ENCODE peak calls at places on chromosomes 6 and 20, in nine cellular contexts. One of them, this sample, is unnamed.

GRCh38 chr20:36181934-36182603 is 27.5 kb downstream of the EPB41L1 start:
- DNase-seq in SHP77 treated with DMSO at 0.1 percent for 48 hours: no peak
- DNase-seq in NCI-H2029: no peak
- DNase-seq in progenitor cell of endocrine pancreas: no peak
- DNase-seq in NCI-H460: no peak
- DNase-seq in ovary: no peak
- DNase-seq in mammary epithelial cell: no peak
- DNase-seq in T-cell: no peak
- DNase-seq in caudate nucleus: no peak
- DNase-seq in this sample: no peak

GRCh38 chr6:30491963-30492616 is 2.8 kb downstream of the HLA-E start:
- DNase-seq in SHP77 treated with DMSO at 0.1 percent for 48 hours: no peak
- DNase-seq in NCI-H2029: no peak
- DNase-seq in progenitor cell of endocrine pancreas: no peak
- DNase-seq in NCI-H460: no peak
- DNase-seq in ovary: no peak
- DNase-seq in mammary epithelial cell: no peak
- DNase-seq in T-cell: peak; percentile 10
- DNase-seq in caudate nucleus: no peak
- DNase-seq in this sample: no peak

GRCh38 chr6:75611702-75612375 is 10.2 kb downstream of the SENP6 start:
- DNase-seq in SHP77 treated with DMSO at 0.1 percent for 48 hours: no peak
- DNase-seq in NCI-H2029: no peak
- DNase-seq in progenitor cell of endocrine pancreas: no peak
- DNase-seq in NCI-H460: no peak
- DNase-seq in ovary: no peak
- DNase-seq in mammary epithelial cell: peak; percentile 4
- DNase-seq in T-cell: peak; percentile 14
- DNase-seq in caudate nucleus: no peak
- DNase-seq in this sample: no peak

GRCh38 chr6:11593096-11593495 is 55.5 kb downstream of the TMEM170B start:
- DNase-seq in SHP77 treated with DMSO at 0.1 percent for 48 hours: no peak
- DNase-seq in NCI-H2029: no peak
- DNase-seq in progenitor cell of endocrine pancreas: no peak
- DNase-seq in NCI-H460: no peak
- DNase-seq in ovary: no peak
- DNase-seq in mammary epithelial cell: no peak
- DNase-seq in T-cell: no peak
- DNase-seq in caudate nucleus: no peak
- DNase-seq in this sample: no peak

GRCh38 chr6:166903027-166903426 is 53.3 kb downstream of the RNASET2 start:
- DNase-seq in SHP77 treated with DMSO at 0.1 percent for 48 hours: no peak
- DNase-seq in NCI-H2029: no peak
- DNase-seq in progenitor cell of endocrine pancreas: no peak
- DNase-seq in NCI-H460: no peak
- DNase-seq in ovary: no peak
- DNase-seq in mammary epithelial cell: no peak
- DNase-seq in T-cell: no peak
- DNase-seq in caudate nucleus: no peak
- DNase-seq in this sample: no peak

GRCh38 chr6:112956696-112957525 is 609.8 kb downstream of the RFPL4B start:
- DNase-seq in SHP77 treated with DMSO at 0.1 percent for 48 hours: no peak
- DNase-seq in NCI-H2029: no peak
- DNase-seq in progenitor cell of endocrine pancreas: no peak
- DNase-seq in NCI-H460: no peak
- DNase-seq in ovary: peak; percentile 13
- DNase-seq in mammary epithelial cell: peak; percentile 39
- DNase-seq in T-cell: no peak
- DNase-seq in caudate nucleus: no peak
- DNase-seq in this sample: no peak

GRCh38 chr20:50731930-50732690 is 730 bp downstream of the PARD6B start:
- DNase-seq in SHP77 treated with DMSO at 0.1 percent for 48 hours: no peak
- DNase-seq in NCI-H2029: no peak
- DNase-seq in progenitor cell of endocrine pancreas: no peak
- DNase-seq in NCI-H460: no peak
- DNase-seq in ovary: no peak
- DNase-seq in mammary epithelial cell: peak; percentile 39
- DNase-seq in T-cell: no peak
- DNase-seq in caudate nucleus: no peak
- DNase-seq in this sample: peak; percentile 13

GRCh38 chr6:73460044-73460443 is 1.5 kb upstream of the MTO1 start:
- DNase-seq in SHP77 treated with DMSO at 0.1 percent for 48 hours: no peak
- DNase-seq in NCI-H2029: no peak
- DNase-seq in progenitor cell of endocrine pancreas: no peak
- DNase-seq in NCI-H460: no peak
- DNase-seq in ovary: no peak
- DNase-seq in mammary epithelial cell: no peak
- DNase-seq in T-cell: no peak
- DNase-seq in caudate nucleus: peak; percentile 3
- DNase-seq in this sample: no peak

GRCh38 chr20:58054744-58055373 is 173.6 kb downstream of the ANKRD60 start:
- DNase-seq in SHP77 treated with DMSO at 0.1 percent for 48 hours: no peak
- DNase-seq in NCI-H2029: no peak
- DNase-seq in progenitor cell of endocrine pancreas: no peak
- DNase-seq in NCI-H460: no peak
- DNase-seq in ovary: peak; percentile 88
- DNase-seq in mammary epithelial cell: no peak
- DNase-seq in T-cell: no peak
- DNase-seq in caudate nucleus: no peak
- DNase-seq in this sample: no peak

GRCh38 chr20:361562-361961 is 14.7 kb downstream of the NRSN2 start:
- DNase-seq in SHP77 treated with DMSO at 0.1 percent for 48 hours: no peak
- DNase-seq in NCI-H2029: no peak
- DNase-seq in progenitor cell of endocrine pancreas: no peak
- DNase-seq in NCI-H460: no peak
- DNase-seq in ovary: no peak
- DNase-seq in mammary epithelial cell: no peak
- DNase-seq in T-cell: no peak
- DNase-seq in caudate nucleus: no peak
- DNase-seq in this sample: peak; percentile 46

GRCh38 chr6:24691550-24691949 is 24.7 kb downstream of the ACOT13 start:
- DNase-seq in SHP77 treated with DMSO at 0.1 percent for 48 hours: no peak
- DNase-seq in NCI-H2029: no peak
- DNase-seq in progenitor cell of endocrine pancreas: no peak
- DNase-seq in NCI-H460: no peak
- DNase-seq in ovary: no peak
- DNase-seq in mammary epithelial cell: no peak
- DNase-seq in T-cell: no peak
- DNase-seq in caudate nucleus: no peak
- DNase-seq in this sample: no peak

GRCh38 chr6:5590187-5590586 is 328.9 kb downstream of the FARS2 start:
- DNase-seq in SHP77 treated with DMSO at 0.1 percent for 48 hours: peak; percentile 54
- DNase-seq in NCI-H2029: peak; percentile 96
- DNase-seq in progenitor cell of endocrine pancreas: no peak
- DNase-seq in NCI-H460: no peak
- DNase-seq in ovary: no peak
- DNase-seq in mammary epithelial cell: no peak
- DNase-seq in T-cell: no peak
- DNase-seq in caudate nucleus: no peak
- DNase-seq in this sample: peak; percentile 66

GRCh38 chr20:57735831-57736737 is 26.3 kb upstream of the PMEPA1 start:
- DNase-seq in SHP77 treated with DMSO at 0.1 percent for 48 hours: no peak
- DNase-seq in NCI-H2029: no peak
- DNase-seq in progenitor cell of endocrine pancreas: no peak
- DNase-seq in NCI-H460: no peak
- DNase-seq in ovary: no peak
- DNase-seq in mammary epithelial cell: no peak
- DNase-seq in T-cell: no peak
- DNase-seq in caudate nucleus: no peak
- DNase-seq in this sample: no peak

GRCh38 chr6:68718379-68719073 is 83.4 kb downstream of the ADGRB3 start:
- DNase-seq in SHP77 treated with DMSO at 0.1 percent for 48 hours: peak; percentile 68
- DNase-seq in NCI-H2029: peak; percentile 72
- DNase-seq in progenitor cell of endocrine pancreas: no peak
- DNase-seq in NCI-H460: peak; percentile 54
- DNase-seq in ovary: no peak
- DNase-seq in mammary epithelial cell: no peak
- DNase-seq in T-cell: no peak
- DNase-seq in caudate nucleus: no peak
- DNase-seq in this sample: peak; percentile 79

GRCh38 chr6:168884646-168885086 is 369.0 kb downstream of the THBS2 start:
- DNase-seq in SHP77 treated with DMSO at 0.1 percent for 48 hours: peak; percentile 13
- DNase-seq in NCI-H2029: peak; percentile 39
- DNase-seq in progenitor cell of endocrine pancreas: peak; percentile 69
- DNase-seq in NCI-H460: peak; percentile 20
- DNase-seq in ovary: peak; percentile 73
- DNase-seq in mammary epithelial cell: peak; percentile 9
- DNase-seq in T-cell: peak; percentile 79
- DNase-seq in caudate nucleus: peak; percentile 30
- DNase-seq in this sample: peak; percentile 29

GRCh38 chr6:593139-593906 is 63.6 kb downstream of the HUS1B start:
- DNase-seq in SHP77 treated with DMSO at 0.1 percent for 48 hours: peak; percentile 21
- DNase-seq in NCI-H2029: peak; percentile 82
- DNase-seq in progenitor cell of endocrine pancreas: peak; percentile 35
- DNase-seq in NCI-H460: peak; percentile 44
- DNase-seq in ovary: peak; percentile 37
- DNase-seq in mammary epithelial cell: peak; percentile 26
- DNase-seq in T-cell: peak; percentile 53
- DNase-seq in caudate nucleus: no peak
- DNase-seq in this sample: peak; percentile 15

This sample was measured in DMS79 treated with DMSO at 0.1 percent for 48 hours.